ENCODE peak calls at places on chromosome 22, in ten cellular contexts. G is heart left ventricle; A is chondrocyte; R is choroid plexus epithelial cell; W is pancreas; V is CD4-positive, alpha-beta T cell; L is omental fat pad; I is esophagus squamous epithelium; S is GM13976; U is WTC11. O is an unnamed sample.
A peak's percentile ranks its signal among the peaks of the same experiment; 100 is the strongest.

GRCh38 chr22:50078761-50079160 is 6.5 kb downstream of the MLC1 start:
- DNase-seq in U (no peak), I (no peak), L (no peak), V (no peak), R (no peak), A (peak; percentile 74), G (no peak), W (no peak), S (no peak), O (no peak)

GRCh38 chr22:19107730-19108074 is 14.5 kb downstream of the DGCR2 start:
- DNase-seq in G (no peak), A (peak; percentile 36), I (no peak), W (no peak), L (no peak), U (no peak), V (no peak), R (no peak), S (no peak), O (no peak)

GRCh38 chr22:31291716-31292644 is at the start of gene PIK3IP1:
- DNase-seq in U (peak; percentile 90), G (peak; percentile 92), L (peak; percentile 76), V (peak; percentile 88), A (peak; percentile 68), R (peak; percentile 96), W (peak; percentile 87), I (peak; percentile 51), S (peak; percentile 80), O (peak; percentile 69)

GRCh38 chr22:36702832-36703210 is 731 bp downstream of the CACNG2 start:
- DNase-seq in L (no peak), W (no peak), A (no peak), R (no peak), U (no peak), V (no peak), S (no peak), G (no peak), I (no peak), O (no peak)

GRCh38 chr22:26744892-26745808 is 87.8 kb downstream of the MIAT start:
- DNase-seq in I (no peak), L (no peak), W (no peak), S (no peak), V (no peak), R (no peak), U (no peak), A (no peak), G (no peak), O (no peak)

GRCh38 chr22:23790819-23791736 is 4.3 kb downstream of the SMARCB1 start:
- DNase-seq in A (peak; percentile 55), S (no peak), R (peak; percentile 89), G (peak; percentile 41), W (no peak), V (no peak), L (no peak), U (no peak), I (no peak), O (no peak)

GRCh38 chr22:37161442-37161841 is 11.7 kb upstream of the IL2RB start:
- DNase-seq in L (no peak), R (no peak), V (no peak), A (peak; percentile 54), I (no peak), G (no peak), W (no peak), S (no peak), U (no peak), O (no peak)

GRCh38 chr22:49853981-49854791 is 542 bp downstream of the ZBED4 start:
- DNase-seq in G (peak; percentile 23), S (peak; percentile 60), R (peak; percentile 34), W (peak; percentile 56), A (no peak), V (no peak), I (no peak), L (no peak), U (no peak), O (no peak)

GRCh38 chr22:25057013-25057881 is 104.7 kb downstream of the KIAA1671 start:
- DNase-seq in L (peak; percentile 49), W (peak; percentile 72), U (peak; percentile 95), I (no peak), S (peak; percentile 78), R (peak; percentile 58), G (peak; percentile 46), V (peak; percentile 85), A (no peak), O (peak; percentile 77)

GRCh38 chr22:50481045-50481439 is 301 bp upstream of the ADM2 start:
- DNase-seq in L (no peak), G (no peak), V (no peak), A (no peak), I (no peak), S (no peak), U (peak; percentile 59), W (no peak), R (no peak), O (no peak)

GRCh38 chr22:39316440-39317083 is 2.9 kb downstream of the RPL3 start:
- DNase-seq in V (peak; percentile 73), I (no peak), S (peak; percentile 67), R (peak; percentile 97), L (peak; percentile 60), W (peak; percentile 85), A (no peak), U (peak; percentile 77), G (peak; percentile 77), O (peak; percentile 68)

GRCh38 chr22:39313258-39314001 is 6.0 kb downstream of the RPL3 start:
- DNase-seq in W (no peak), U (no peak), G (no peak), A (no peak), V (no peak), S (no peak), I (no peak), L (no peak), R (no peak), O (no peak)

GRCh38 chr22:39312410-39312809 is 7.0 kb downstream of the RPL3 start:
- DNase-seq in L (no peak), V (no peak), R (no peak), W (no peak), I (no peak), A (no peak), G (no peak), U (no peak), S (no peak), O (no peak)

GRCh38 chr22:39315389-39315788 is 4.0 kb downstream of the RPL3 start:
- DNase-seq in S (no peak), I (no peak), G (no peak), U (no peak), L (no peak), A (no peak), W (peak; percentile 44), V (no peak), R (peak; percentile 24), O (no peak)

GRCh38 chr22:39314251-39314971 is 5.0 kb downstream of the RPL3 start:
- DNase-seq in V (no peak), W (peak; percentile 50), L (no peak), R (no peak), U (no peak), G (no peak), I (no peak), S (no peak), A (no peak), O (no peak)
- TF ChIP-seq CTCF in V (no peak), W (no peak), L (no peak), R (peak; percentile 31), U (no peak), G (no peak), I (no peak), S (no peak), A (peak; percentile 51), O (no peak)

DNA sequence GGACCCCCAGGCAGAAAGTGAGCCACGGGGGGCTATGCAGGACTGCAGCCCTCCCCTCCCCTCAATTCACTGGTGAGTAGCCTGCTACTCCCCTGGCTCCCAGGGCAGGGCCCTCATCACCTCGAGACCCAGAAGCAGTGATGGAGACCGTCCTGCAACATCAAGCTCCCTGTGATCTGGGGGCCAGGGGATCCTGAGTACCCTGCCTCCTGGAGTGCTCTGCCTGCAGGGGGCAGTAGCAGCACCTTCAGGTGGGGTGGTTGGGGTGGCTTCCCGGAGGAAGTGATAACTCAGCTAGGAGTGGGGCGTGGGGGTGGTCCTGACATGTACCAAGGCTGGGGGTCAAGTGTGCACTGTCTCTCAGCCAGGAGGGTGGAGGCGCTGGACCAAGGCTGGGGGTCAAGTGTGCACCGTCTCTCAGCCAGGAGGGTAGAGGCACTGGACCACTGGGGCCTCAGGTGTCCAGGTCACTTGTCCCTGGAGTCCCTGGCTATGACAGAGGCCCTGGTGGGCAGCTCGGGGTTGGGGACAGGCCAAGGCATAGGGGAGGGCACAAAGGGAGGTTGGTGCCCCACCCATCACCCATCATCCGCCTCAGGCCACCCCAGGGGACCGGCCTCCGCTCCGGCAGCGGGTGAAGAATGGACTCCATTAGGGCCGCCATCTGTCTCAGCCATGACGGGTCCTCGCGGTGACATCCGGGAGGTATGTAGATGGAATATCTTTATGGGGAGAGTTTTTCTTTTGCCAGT is 9.4 kb downstream of the RTN4R start:
- DNase-seq in L (no peak), U (peak; percentile 49), I (no peak), W (no peak), S (peak; percentile 71), V (no peak), G (no peak), A (no peak), R (no peak), O (no peak)
- TF ChIP-seq CTCF in L (no peak), U (peak; percentile 32), I (no peak), W (no peak), S (peak; percentile 45), V (peak; percentile 27), G (no peak), A (peak; percentile 43), R (peak; percentile 32), O (no peak)

GRCh38 chr22:46849101-46849500 is 86.7 kb downstream of the TBC1D22A start:
- DNase-seq in S (no peak), G (no peak), L (no peak), R (no peak), W (no peak), V (no peak), A (no peak), I (no peak), U (no peak), O (no peak)
- TF ChIP-seq CTCF in S (no peak), G (no peak), L (no peak), R (no peak), W (no peak), V (no peak), A (no peak), I (no peak), U (no peak), O (no peak)

DNA sequence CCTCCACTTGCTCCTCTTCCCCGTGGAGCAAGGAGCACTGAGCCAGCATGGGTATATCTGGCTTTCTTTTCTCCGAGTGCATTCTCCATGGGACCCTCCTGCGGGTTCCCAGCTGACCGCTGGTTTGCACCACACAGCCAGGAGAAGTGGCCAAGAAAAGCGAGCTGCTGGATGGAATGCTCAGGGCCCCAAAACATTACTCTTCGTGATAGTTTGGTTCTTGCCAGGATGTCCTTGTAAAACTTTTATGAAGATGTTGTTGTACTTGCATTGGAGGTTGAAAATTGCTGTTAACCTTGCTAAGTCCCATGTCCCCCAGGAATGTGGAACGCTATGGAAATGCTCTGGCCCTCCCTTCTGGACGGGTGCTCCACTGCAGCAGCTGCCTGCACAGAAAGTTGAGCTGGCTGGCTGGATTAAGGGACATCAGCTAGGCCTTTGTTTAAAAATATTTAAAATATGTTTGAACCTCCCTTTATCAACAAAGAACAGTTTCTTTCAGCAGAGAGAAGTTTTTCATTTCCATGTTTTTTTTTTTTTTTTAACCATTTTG is 68.7 kb downstream of the ZNRF3 start:
- DNase-seq in V (no peak), G (peak; percentile 10), R (peak; percentile 59), W (no peak), U (peak; percentile 30), A (no peak), L (no peak), I (no peak), S (no peak), O (no peak)
- TF ChIP-seq CTCF in V (no peak), G (peak; percentile 16), R (peak; percentile 48), W (no peak), U (no peak), A (peak; percentile 73), L (no peak), I (no peak), S (no peak), O (no peak)

GRCh38 chr22:18021431-18021830 is 2.9 kb downstream of the MICAL3 start:
- DNase-seq in I (no peak), V (no peak), G (no peak), L (no peak), U (no peak), R (no peak), S (no peak), A (peak; percentile 4), W (no peak), O (no peak)
- TF ChIP-seq CTCF in I (no peak), V (no peak), G (no peak), L (no peak), U (no peak), R (no peak), S (no peak), A (no peak), W (no peak), O (no peak)

O was measured in natural killer cell.